ENCODE peak calls at places on chromosomes 7 and 10, in five cellular contexts. B is cardiac fibroblast, I is esophagus muscularis mucosa, X is pancreas, U is right lobe of liver. M is an unnamed sample.

GRCh38 chr10:1293636-1294440 is 237.7 kb downstream of the WDR37 start:
- DNase-seq in I (no peak), X (no peak), U (no peak), B (no peak), M (no peak)

GRCh38 chr7:103445228-103446020 is 583 bp downstream of the SLC26A5 start:
- DNase-seq in I (no peak), X (peak), B (peak), U (no peak), M (no peak)

GRCh38 chr7:96314402-96315108 is 7.3 kb downstream of the SLC25A13 start:
- DNase-seq in U (no peak), B (no peak), X (no peak), I (no peak), M (no peak)

GRCh38 chr10:48257407-48257961 is 17.0 kb downstream of the FRMPD2 start:
- DNase-seq in U (no peak), X (no peak), B (no peak), I (no peak), M (no peak)

GRCh38 chr7:16026253-16027020 is 340.0 kb upstream of the MEOX2 start:
- DNase-seq in X (no peak), I (no peak), B (peak), U (peak), M (no peak)

GRCh38 chr10:90871761-90872647 is at the start of gene RPP30:
- DNase-seq in I (no peak), X (peak), B (peak), U (peak), M (peak)

GRCh38 chr10:86579883-86580548 is 58.4 kb upstream of the WAPL start:
- DNase-seq in X (no peak), B (no peak), U (no peak), I (no peak), M (no peak)

GRCh38 chr10:78473016-78473415 is 439.4 kb downstream of the RPS24 start:
- DNase-seq in X (no peak), I (peak), B (no peak), U (no peak), M (no peak)

GRCh38 chr10:35723992-35724391 is 81.9 kb upstream of the FZD8 start:
- DNase-seq in X (no peak), B (no peak), I (no peak), U (no peak), M (no peak)

GRCh38 chr10:101536800-101537199 is 51.3 kb downstream of the POLL start:
- DNase-seq in U (no peak), X (no peak), I (no peak), B (peak), M (no peak)

GRCh38 chr7:72435366-72435765 is 23.2 kb upstream of the CALN1 start:
- DNase-seq in U (no peak), X (no peak), I (no peak), B (no peak), M (no peak)

GRCh38 chr10:7193369-7193768 is 217.5 kb downstream of the SFMBT2 start:
- DNase-seq in U (no peak), I (no peak), B (no peak), X (no peak), M (no peak)

DNA sequence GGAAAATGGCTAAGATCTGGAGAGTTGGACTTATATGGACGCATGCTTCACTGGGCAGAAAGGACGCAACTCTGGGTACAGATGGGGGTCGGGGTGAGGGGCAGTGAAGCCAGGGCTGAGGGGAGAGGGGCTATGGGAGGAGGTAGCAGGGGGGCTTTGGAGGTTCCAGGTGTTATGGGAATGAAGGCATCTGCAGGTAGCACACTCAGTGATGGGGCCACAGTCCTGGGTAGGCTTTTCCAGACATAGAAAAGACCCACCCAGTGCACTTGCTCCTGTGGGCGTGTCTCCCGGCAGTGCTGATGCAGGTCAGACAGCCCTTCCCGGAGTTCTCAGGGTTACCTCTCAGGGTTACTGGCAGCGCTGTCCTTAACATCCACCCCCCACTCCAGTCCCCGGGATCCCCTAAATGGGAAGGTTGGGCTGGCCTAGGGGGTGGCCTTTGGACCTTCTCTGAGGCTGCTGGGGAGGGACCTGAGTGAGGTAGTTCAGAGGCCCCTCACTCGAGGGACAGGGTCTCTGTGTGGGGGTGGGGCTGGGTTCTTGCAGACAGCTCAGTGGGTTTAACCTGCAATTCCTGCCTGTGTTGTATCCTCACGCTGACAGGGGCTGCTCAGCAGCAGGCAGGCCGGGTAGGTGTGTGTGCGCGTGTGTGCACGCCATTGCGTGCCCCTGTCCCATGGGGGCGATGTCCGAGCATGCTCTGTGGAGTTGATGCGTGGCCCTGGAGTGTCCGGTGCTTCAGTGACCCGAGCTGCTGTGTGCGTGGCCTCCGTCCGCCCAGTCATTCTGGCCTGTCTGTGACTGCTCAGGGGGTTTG is 6.2 kb downstream of the ZYX start:
- DNase-seq in I (no peak), X (no peak), U (no peak), B (no peak), M (no peak)
- TF ChIP-seq CTCF in I (no peak), X (no peak), U (no peak), B (peak), M (no peak)

GRCh38 chr7:2431260-2431867 is 28.0 kb downstream of the CHST12 start:
- DNase-seq in B (no peak), U (no peak), I (no peak), X (no peak), M (no peak)
- TF ChIP-seq CTCF in B (peak), U (peak), I (no peak), X (no peak), M (peak)

GRCh38 chr10:123141791-123142700 is 5.9 kb upstream of the HMX2 start:
- DNase-seq in U (no peak), I (peak), B (no peak), X (no peak), M (no peak)

GRCh38 chr10:123139521-123140163 is 3.9 kb downstream of the HMX3 start:
- DNase-seq in U (peak), I (peak), X (peak), B (peak), M (no peak)

GRCh38 chr10:123140983-123141390 is 5.2 kb downstream of the HMX3 start:
- DNase-seq in U (no peak), X (no peak), I (peak), B (no peak), M (no peak)

GRCh38 chr10:123139165-123139520 is 3.4 kb downstream of the HMX3 start:
- DNase-seq in U (no peak), B (no peak), I (no peak), X (no peak), M (no peak)

GRCh38 chr10:123140164-123140982 is 4.6 kb downstream of the HMX3 start:
- DNase-seq in X (no peak), U (no peak), I (peak), B (no peak), M (no peak)
- TF ChIP-seq CTCF in X (no peak), U (no peak), I (no peak), B (no peak), M (peak)

GRCh38 chr7:93804726-93805125 is 85.8 kb downstream of the TFPI2 start:
- DNase-seq in I (no peak), X (no peak), U (no peak), B (no peak), M (no peak)

DNA sequence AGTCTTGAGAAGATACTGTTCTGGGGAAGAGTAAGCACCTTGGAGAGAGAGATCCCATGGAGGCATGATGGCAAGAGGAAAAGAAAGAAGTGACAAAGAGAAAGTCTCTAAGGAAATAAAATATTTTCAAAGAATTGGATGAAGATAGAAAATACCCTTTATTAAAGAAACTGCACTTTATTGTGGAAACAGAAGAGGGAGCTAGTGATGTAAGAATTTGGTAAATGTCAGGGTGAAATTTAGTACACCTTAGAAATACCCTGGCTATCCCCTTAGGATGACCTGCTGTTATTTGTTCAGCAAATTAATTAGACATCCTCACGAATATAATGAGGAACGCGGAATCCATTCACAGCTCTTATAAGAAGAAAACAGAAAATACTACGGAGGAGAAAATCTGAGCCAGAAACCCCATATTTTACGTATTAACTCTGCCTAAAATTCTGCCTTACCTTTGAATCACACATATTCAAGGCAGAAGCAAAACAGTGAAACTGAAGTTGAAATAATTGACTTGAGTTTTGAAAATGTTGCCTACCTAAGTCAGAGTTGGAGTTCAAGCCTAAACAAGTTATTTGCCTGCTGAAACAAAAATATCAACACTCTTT is 90.7 kb downstream of the TFPI2 start:
- DNase-seq in I (no peak), B (peak), U (no peak), X (no peak), M (no peak)
- TF ChIP-seq CTCF in I (peak), B (peak), U (peak), X (peak), M (peak)

M was measured in D721Med.